ENCODE peak calls at places on chromosomes 4 and X, in six cellular contexts. B is HepG2; U is gastrocnemius medialis; G is left ventricle myocardium inferior; I is CD8-positive, alpha-beta T cell; T is tibial nerve. P is an unnamed sample. For H3K4me1, the result is how much of the 10 kb centered on the place peaks cover.

GRCh38 chr4:149999485-150000074 is 78.7 kb upstream of the DCLK2 start:
- DNase-seq in U (no peak), G (no peak), T (no peak), B (peak), I (no peak), P (peak)

GRCh38 chrX:119682019-119682989 is 10.7 kb downstream of the SEPTIN6 start:
- DNase-seq in G (no peak), T (no peak), I (peak), U (no peak), B (no peak), P (no peak)

GRCh38 chrX:49139713-49140112 is 16.2 kb upstream of the GPKOW start:
- DNase-seq in B (peak), I (no peak), U (no peak), T (no peak), G (no peak), P (no peak)

GRCh38 chr4:13888112-13888511 is 260.6 kb upstream of the BOD1L1 start:
- DNase-seq in U (no peak), B (no peak), T (no peak), I (no peak), G (no peak), P (no peak)

GRCh38 chr4:142534994-142535393 is 311.1 kb downstream of the INPP4B start:
- DNase-seq in G (no peak), U (no peak), T (no peak), I (no peak), B (no peak), P (no peak)

GRCh38 chr4:25358515-25359275 is 18.4 kb upstream of the ANAPC4 start:
- DNase-seq in T (no peak), G (no peak), B (no peak), I (no peak), U (no peak), P (peak)

GRCh38 chrX:120457766-120458180 is 11.3 kb downstream of the LAMP2 start:
- DNase-seq in I (no peak), T (no peak), U (no peak), G (no peak), B (no peak), P (peak)

GRCh38 chr4:188198980-188199792 is 59.9 kb downstream of the TRIML1 start:
- DNase-seq in B (no peak), G (no peak), I (no peak), U (no peak), T (no peak), P (no peak)

GRCh38 chr4:19381068-19381467 is 870.6 kb upstream of the SLIT2 start:
- DNase-seq in I (no peak), T (no peak), B (no peak), G (no peak), U (no peak), P (no peak)

GRCh38 chr4:99762728-99763127 is 53.9 kb upstream of the DAPP1 start:
- DNase-seq in I (no peak), T (no peak), U (no peak), G (no peak), B (no peak), P (no peak)

GRCh38 chrX:153587342-153587741 is 11.6 kb downstream of the CCNQ start:
- DNase-seq in T (no peak), B (no peak), G (no peak), I (no peak), U (no peak), P (no peak)

GRCh38 chr4:109238746-109239145 is 63.7 kb downstream of the COL25A1 start:
- DNase-seq in G (no peak), B (no peak), T (no peak), U (no peak), I (no peak), P (no peak)

GRCh38 chrX:152917969-152918579 is 20.2 kb downstream of the ZNF185 start:
- DNase-seq in T (no peak), U (no peak), B (no peak), G (no peak), I (no peak), P (no peak)

GRCh38 chr4:14916554-14917304 is 85.6 kb upstream of the CPEB2 start:
- DNase-seq in G (no peak), B (peak), U (no peak), I (no peak), T (no peak), P (peak)

GRCh38 chrX:13464599-13465275 is 104.7 kb upstream of the EGFL6 start:
- DNase-seq in T (no peak), U (no peak), G (no peak), I (no peak), B (no peak), P (no peak)

GRCh38 chr4:145619639-145619996 is 433 bp downstream of the MMAA start:
- DNase-seq in G (no peak), U (peak), B (peak), I (peak), T (peak), P (peak)

GRCh38 chrX:19515615-19516105 is 352 bp upstream of the MAP3K15 start:
- DNase-seq in T (no peak), I (no peak), U (no peak), B (no peak), G (no peak), P (no peak)

GRCh38 chrX:150032742-150033141 is 94.5 kb upstream of the EOLA2 start:
- DNase-seq in T (no peak), G (no peak), U (no peak), I (no peak), B (no peak), P (peak)

GRCh38 chr4:77358315-77358928 is 201.4 kb downstream of the CCNG2 start:
- DNase-seq in U (no peak), T (no peak), B (peak), I (no peak), G (no peak), P (peak)

GRCh38 chrX:113390531-113390930 is 549.9 kb upstream of the AMOT start:
- DNase-seq in B (no peak), U (no peak), G (no peak), T (no peak), I (no peak), P (no peak)

GRCh38 chr4:38095691-38096090 is 135.5 kb downstream of the PTTG2 start:
- DNase-seq in G (no peak), I (no peak), U (no peak), B (no peak), T (no peak), P (no peak)

GRCh38 chr4:153114771-153115321 is 89.4 kb upstream of the TRIM2 start:
- DNase-seq in G (no peak), U (no peak), T (no peak), I (peak), B (no peak), P (peak)

GRCh38 chrX:68874076-68874475 is 45.3 kb downstream of the EFNB1 start:
- DNase-seq in I (no peak), G (no peak), U (no peak), B (no peak), T (no peak), P (no peak)

DNA sequence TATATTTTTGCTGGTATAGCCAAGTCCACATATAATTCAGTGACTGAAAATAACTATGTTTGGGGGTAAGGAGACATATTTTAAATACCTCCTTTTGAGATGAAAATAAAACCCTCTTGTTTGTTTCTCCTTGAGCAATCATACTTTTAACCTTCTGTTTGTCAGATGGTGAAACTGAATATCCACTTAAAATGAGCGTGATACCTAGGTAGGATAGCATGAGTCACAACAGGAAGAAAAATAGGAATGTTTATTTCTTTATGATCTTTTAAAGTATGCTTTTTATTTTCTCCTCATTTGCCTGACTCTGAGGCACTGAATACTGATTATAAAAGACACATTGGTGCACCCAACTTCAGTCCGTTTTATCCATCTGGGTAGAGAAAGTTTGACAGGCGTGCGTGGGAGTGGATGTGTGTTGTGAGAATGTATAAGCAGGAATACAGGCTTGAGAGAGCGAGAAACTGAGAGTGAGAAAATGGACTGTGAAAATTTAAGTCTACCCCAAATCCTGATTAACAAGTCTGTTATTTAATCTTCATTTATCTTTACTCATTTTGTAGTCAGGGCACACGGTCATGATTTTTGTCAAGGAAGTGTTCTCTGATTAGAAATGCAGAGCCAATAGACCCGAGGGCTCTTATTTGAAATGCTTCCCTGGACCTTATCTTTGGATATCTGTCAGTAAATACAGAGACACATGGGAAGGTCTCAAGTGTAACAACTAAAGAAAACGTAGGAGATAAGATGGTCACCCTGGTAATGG is 62.1 kb upstream of the ANTXR2 start:
- DNase-seq in B (no peak), I (no peak), G (no peak), U (no peak), T (no peak), P (peak)
- H3K4me1 ChIP-seq in B (under half), I (under half), G (under half), U (under half), T (under half), P (under half)

DNA sequence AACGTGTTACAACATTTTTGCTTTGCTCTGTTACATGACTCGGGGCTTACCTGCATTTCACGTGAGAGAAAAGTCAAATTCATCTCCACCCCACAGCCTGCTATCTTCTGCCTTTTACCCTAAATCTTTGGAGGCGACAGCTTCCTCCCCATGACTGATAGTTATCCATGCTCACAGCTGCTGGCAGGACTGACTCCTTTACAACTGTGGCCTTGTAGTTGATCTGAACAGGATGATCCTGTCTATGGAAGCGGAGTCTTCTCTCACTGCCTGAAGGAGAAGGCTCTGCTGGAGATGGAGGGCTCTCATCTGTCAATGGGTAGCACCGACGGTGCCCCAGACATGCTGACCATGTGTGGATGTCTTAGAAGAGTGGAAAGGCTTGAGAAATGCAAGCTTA is 151.0 kb downstream of the CBR4 start:
- DNase-seq in U (no peak), B (no peak), I (no peak), G (no peak), T (no peak), P (no peak)
- H3K4me1 ChIP-seq in U (under half), B (under half), I (under half), G (half or more), T (under half), P (under half)

GRCh38 chr4:86549163-86549788 is 44.8 kb upstream of the PTPN13 start:
- DNase-seq in I (no peak), T (no peak), G (no peak), B (no peak), U (no peak), P (no peak)
- H3K4me1 ChIP-seq in I (under half), T (under half), G (under half), B (under half), U (under half), P (under half)

GRCh38 chr4:139977838-139978604 is 176.0 kb downstream of the MAML3 start:
- DNase-seq in U (no peak), I (no peak), G (no peak), B (no peak), T (no peak), P (no peak)
- H3K4me1 ChIP-seq in U (under half), I (under half), G (under half), B (under half), T (under half), P (under half)

DNA sequence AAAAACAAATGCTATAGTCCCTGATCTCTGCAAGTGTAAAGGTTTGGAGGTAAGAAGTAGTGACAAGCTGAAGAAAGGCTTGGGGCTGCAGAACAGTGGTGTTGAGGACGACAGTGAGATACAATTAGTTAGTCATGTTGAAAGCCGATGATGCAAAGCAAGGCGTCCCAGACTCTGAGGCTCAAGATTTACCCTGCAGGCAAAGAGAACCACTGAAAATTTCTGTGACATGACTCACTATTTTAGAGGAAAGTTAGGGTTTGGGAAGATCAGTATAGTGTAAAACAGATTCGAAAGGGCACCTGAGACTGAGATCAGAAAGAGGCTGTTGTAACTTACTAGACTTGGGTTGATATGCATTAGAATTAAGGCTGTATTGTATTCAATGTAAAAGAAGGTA is 281.3 kb upstream of the FTHL17 start:
- DNase-seq in T (no peak), U (no peak), I (no peak), B (no peak), G (no peak), P (peak)
- H3K4me1 ChIP-seq in T (under half), U (under half), I (under half), B (half or more), G (under half), P (under half)

GRCh38 chr4:113957961-113958360 is 21.5 kb downstream of the ARSJ start:
- DNase-seq in G (no peak), U (no peak), T (no peak), B (no peak), I (no peak), P (no peak)
- H3K4me1 ChIP-seq in G (under half), U (under half), T (under half), B (under half), I (under half), P (under half)

DNA sequence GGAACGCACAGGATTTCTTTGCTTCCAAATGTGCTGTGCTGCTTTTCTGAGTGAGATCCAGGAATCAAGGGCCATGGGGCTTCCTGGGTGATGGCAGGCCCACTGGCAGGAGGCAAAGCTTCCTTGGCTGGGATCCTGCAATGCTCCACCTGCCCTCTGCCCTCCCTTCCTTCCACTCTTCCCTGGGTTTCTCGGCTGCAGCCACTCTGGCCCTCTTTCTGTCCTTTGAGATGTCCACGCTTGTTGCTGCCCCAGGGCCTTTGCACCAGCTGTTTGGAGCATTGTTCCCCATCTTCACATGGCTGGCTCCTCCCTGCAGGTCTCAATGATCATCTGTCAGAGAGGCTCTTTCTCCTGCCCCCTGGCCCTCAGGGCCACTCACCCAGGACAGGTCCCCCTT is 78.9 kb downstream of the PSAPL1 start:
- DNase-seq in U (no peak), B (no peak), G (no peak), T (no peak), I (no peak), P (no peak)
- H3K4me1 ChIP-seq in U (under half), B (under half), G (under half), T (under half), I (under half), P (under half)

GRCh38 chr4:87024181-87024580 is 89.4 kb downstream of the AFF1 start:
- DNase-seq in G (no peak), B (no peak), I (no peak), T (no peak), U (no peak), P (no peak)
- H3K4me1 ChIP-seq in G (half or more), B (under half), I (under half), T (under half), U (half or more), P (under half)

DNA sequence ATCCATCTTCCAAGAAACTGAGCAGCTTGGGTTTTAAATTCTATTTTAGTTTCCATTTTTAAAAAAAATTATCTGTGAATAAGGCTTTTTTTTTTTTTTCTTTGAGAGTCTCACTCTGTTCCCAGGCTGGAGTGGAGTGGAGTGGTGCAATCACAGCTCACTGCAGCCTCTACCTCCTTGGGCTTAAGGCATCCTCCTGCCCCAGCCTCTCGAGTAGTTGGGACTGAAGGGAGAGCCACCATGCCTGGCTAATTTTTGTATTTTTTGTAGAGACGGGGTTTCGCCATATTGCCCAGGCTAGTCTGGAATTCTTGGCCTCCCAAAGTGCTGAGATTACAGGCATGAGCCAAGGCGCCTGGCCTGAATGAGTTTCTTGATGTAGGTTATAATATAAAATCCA is 1.4 kb downstream of the ENOPH1 start:
- DNase-seq in U (no peak), I (no peak), T (no peak), G (no peak), B (no peak), P (no peak)
- H3K4me1 ChIP-seq in U (under half), I (under half), T (under half), G (half or more), B (half or more), P (under half)

P was measured in hepatocyte.